ENCODE peak calls at places on chromosomes 5 and 9, in four cellular contexts. T is K562, K is HepG2, Y is GM12878. B is an unnamed sample.

GRCh38 chr5:134846641-134846960 is 833 bp downstream of the C5orf24 start:
- DNase-seq in K (peak; percentile 25), Y (no peak), T (peak; percentile 31), B (no peak)

GRCh38 chr9:136015656-136016055 is 54.5 kb upstream of the UBAC1 start:
- DNase-seq in Y (no peak), T (no peak), K (no peak), B (peak; percentile 17)

GRCh38 chr5:179234563-179235135 is 110.6 kb downstream of the ADAMTS2 start:
- DNase-seq in T (no peak), K (no peak), Y (no peak), B (peak; percentile 9)

GRCh38 chr5:110925398-110925797 is 146.1 kb upstream of the TSLP start:
- DNase-seq in K (no peak), Y (no peak), T (no peak), B (no peak)

GRCh38 chr9:111975709-111976108 is 79.1 kb downstream of the UGCG start:
- DNase-seq in K (peak; percentile 38), Y (peak; percentile 39), T (no peak), B (peak; percentile 41)

GRCh38 chr5:150626853-150627276 is 13.6 kb upstream of the SYNPO start:
- DNase-seq in Y (no peak), K (no peak), T (no peak), B (no peak)

GRCh38 chr9:114690308-114690707 is 8.3 kb upstream of the TEX48 start:
- DNase-seq in T (no peak), Y (no peak), K (no peak), B (no peak)

GRCh38 chr5:146111409-146111808 is 6.0 kb upstream of the PLAC8L1 start:
- DNase-seq in Y (no peak), T (peak; percentile 64), K (no peak), B (no peak)

GRCh38 chr9:81032030-81032572 is 657.2 kb downstream of the TLE1 start:
- DNase-seq in T (no peak), K (peak; percentile 2), Y (no peak), B (no peak)

GRCh38 chr5:180644129-180644824 is 5.1 kb downstream of the FLT4 start:
- DNase-seq in K (no peak), T (no peak), Y (no peak), B (no peak)

GRCh38 chr5:154191467-154192261 is 1.1 kb downstream of the GALNT10 start:
- DNase-seq in T (no peak), K (no peak), Y (no peak), B (no peak)

GRCh38 chr9:34275811-34276210 is 53.3 kb downstream of the KIF24 start:
- DNase-seq in K (no peak), Y (no peak), T (no peak), B (no peak)

GRCh38 chr9:112034216-112034611 is 137.6 kb downstream of the UGCG start:
- DNase-seq in Y (no peak), K (no peak), T (no peak), B (no peak)

GRCh38 chr5:178205010-178205748 is 846 bp downstream of the HNRNPAB start:
- DNase-seq in Y (no peak), T (peak; percentile 93), K (peak; percentile 50), B (peak; percentile 65)

GRCh38 chr5:24188196-24188595 is 456.6 kb downstream of the CDH10 start:
- DNase-seq in T (no peak), K (no peak), Y (no peak), B (no peak)

GRCh38 chr5:142866563-142867275 is 96.5 kb downstream of the ARHGAP26 start:
- DNase-seq in Y (peak; percentile 26), K (peak; percentile 74), T (peak; percentile 53), B (no peak)

GRCh38 chr5:124193371-124193789 is 553.1 kb downstream of the ZNF608 start:
- DNase-seq in T (no peak), K (no peak), Y (no peak), B (no peak)

GRCh38 chr5:139204196-139204595 is 6.0 kb upstream of the SIL1 start:
- DNase-seq in Y (no peak), T (no peak), K (no peak), B (no peak)

GRCh38 chr5:112174959-112175594 is 244.0 kb downstream of the EPB41L4A start:
- DNase-seq in K (peak; percentile 18), T (peak; percentile 60), Y (no peak), B (no peak)

GRCh38 chr5:1948663-1949191 is 66.0 kb upstream of the IRX4 start:
- DNase-seq in K (no peak), T (no peak), Y (no peak), B (no peak)

GRCh38 chr5:1726469-1726865 is 73.2 kb downstream of the MRPL36 start:
- DNase-seq in Y (no peak), T (no peak), K (no peak), B (no peak)

GRCh38 chr9:105053209-105053652 is 125.3 kb upstream of the ABCA1 start:
- DNase-seq in Y (peak; percentile 15), K (no peak), T (no peak), B (no peak)

GRCh38 chr9:18922161-18922910 is 110.7 kb downstream of the SAXO1 start:
- DNase-seq in T (no peak), Y (no peak), K (no peak), B (no peak)

GRCh38 chr9:95116002-95116819 is 201.3 kb downstream of the FANCC start:
- DNase-seq in T (no peak), Y (no peak), K (peak; percentile 18), B (no peak)

GRCh38 chr9:17088566-17088965 is 46.3 kb upstream of the CNTLN start:
- DNase-seq in Y (no peak), T (no peak), K (no peak), B (no peak)

GRCh38 chr5:143775258-143775657 is 36.7 kb upstream of the HMHB1 start:
- DNase-seq in K (no peak), T (peak; percentile 9), Y (no peak), B (no peak)

GRCh38 chr5:128538249-128539037 is 398 bp upstream of the FBN2 start:
- DNase-seq in T (no peak), Y (no peak), K (no peak), B (peak; percentile 84)

GRCh38 chr9:73073337-73074175 is 78.1 kb upstream of the ANXA1 start:
- DNase-seq in T (no peak), Y (no peak), K (no peak), B (no peak)

GRCh38 chr5:126963822-126964375 is 66.5 kb downstream of the MARCHF3 start:
- DNase-seq in Y (no peak), T (no peak), K (no peak), B (no peak)

GRCh38 chr5:126965487-126965886 is 64.9 kb downstream of the MARCHF3 start:
- DNase-seq in K (no peak), Y (no peak), T (no peak), B (no peak)

GRCh38 chr5:126967808-126968466 is 62.4 kb downstream of the MARCHF3 start:
- DNase-seq in Y (no peak), K (no peak), T (no peak), B (no peak)

GRCh38 chr5:126961702-126962101 is 68.7 kb downstream of the MARCHF3 start:
- DNase-seq in T (no peak), K (no peak), Y (no peak), B (no peak)

GRCh38 chr5:126965061-126965475 is 65.3 kb downstream of the MARCHF3 start:
- DNase-seq in Y (peak; percentile 55), K (no peak), T (no peak), B (no peak)
- TF ChIP-seq TCF7 in Y (no peak), K (no peak), T (no peak), B (no peak)

GRCh38 chr5:91229031-91229623 is 154.0 kb downstream of the ARRDC3 start:
- DNase-seq in K (no peak), Y (no peak), T (no peak), B (no peak)
- TF ChIP-seq ATF3 in K (no peak), Y (no peak), T (no peak), B (no peak)

GRCh38 chr5:168219515-168220410 is 71.7 kb upstream of the WWC1 start:
- DNase-seq in T (peak; percentile 72), Y (peak; percentile 68), K (peak; percentile 60), B (peak; percentile 59)
- TF ChIP-seq ATF2 in T (no peak), Y (peak; percentile 13), K (no peak), B (no peak)

GRCh38 chr5:76441890-76442673 is 39.0 kb downstream of the IQGAP2 start:
- DNase-seq in Y (no peak), K (no peak), T (no peak), B (no peak)
- TF ChIP-seq TCF7 in Y (no peak), K (no peak), T (no peak), B (no peak)